ENCODE peak calls at places on chromosomes 3 and 15, in seven cellular contexts. Q is testis, N is A549, A is RWPE1, F is tibial artery, Y is heart right ventricle, T is lung. W is an unnamed sample.

GRCh38 chr3:14278265-14278798 is 99.7 kb downstream of the LSM3 start:
- DNase-seq in T (no peak), Y (no peak), A (no peak), N (no peak), Q (no peak), F (no peak), W (no peak)

GRCh38 chr3:113629941-113630340 is 66.5 kb downstream of the USF3 start:
- DNase-seq in A (no peak), Q (no peak), T (no peak), Y (no peak), N (no peak), F (no peak), W (no peak)

GRCh38 chr15:73786518-73786917 is 33.4 kb upstream of the INSYN1 start:
- DNase-seq in T (no peak), A (no peak), F (no peak), Y (no peak), Q (peak; percentile 30), N (no peak), W (no peak)

GRCh38 chr3:140258222-140258724 is 323.3 kb downstream of the CLSTN2 start:
- DNase-seq in T (no peak), A (no peak), Q (no peak), N (no peak), Y (no peak), F (no peak), W (no peak)

GRCh38 chr15:89632563-89633430 is 22.5 kb downstream of the KIF7 start:
- DNase-seq in T (no peak), Y (no peak), A (no peak), Q (no peak), N (no peak), F (no peak), W (no peak)

GRCh38 chr15:23372284-23372683 is 17.7 kb downstream of the GOLGA8S start:
- DNase-seq in Y (no peak), T (no peak), A (no peak), F (peak; percentile 73), N (no peak), Q (no peak), W (no peak)

GRCh38 chr3:197953881-197954280 is 3.9 kb downstream of the RPL35A start:
- DNase-seq in A (no peak), N (no peak), T (no peak), Q (no peak), F (no peak), Y (peak; percentile 74), W (no peak)

GRCh38 chr3:150411971-150412370 is 3.9 kb downstream of the TSC22D2 start:
- DNase-seq in T (no peak), A (no peak), F (no peak), Q (no peak), N (no peak), Y (no peak), W (no peak)

GRCh38 chr15:75161788-75162414 is 39.8 kb upstream of the C15orf39 start:
- DNase-seq in T (peak; percentile 69), N (no peak), A (no peak), Y (no peak), F (no peak), Q (no peak), W (peak; percentile 68)

GRCh38 chr15:63212050-63212973 is 22.9 kb downstream of the RAB8B start:
- DNase-seq in F (no peak), Y (no peak), N (no peak), T (no peak), A (no peak), Q (no peak), W (peak; percentile 39)

GRCh38 chr3:10548997-10549396 is 43.6 kb upstream of the ATP2B2 start:
- DNase-seq in A (no peak), N (no peak), T (no peak), Q (no peak), F (no peak), Y (no peak), W (no peak)

GRCh38 chr15:70742928-70743327 is 20.4 kb downstream of the UACA start:
- DNase-seq in T (no peak), Q (no peak), A (no peak), Y (no peak), F (no peak), N (peak; percentile 31), W (no peak)

GRCh38 chr15:70741107-70741511 is 22.2 kb downstream of the UACA start:
- DNase-seq in Y (peak; percentile 71), N (peak; percentile 76), F (peak; percentile 87), A (peak; percentile 57), T (peak; percentile 55), Q (peak; percentile 71), W (peak; percentile 55)

DNA sequence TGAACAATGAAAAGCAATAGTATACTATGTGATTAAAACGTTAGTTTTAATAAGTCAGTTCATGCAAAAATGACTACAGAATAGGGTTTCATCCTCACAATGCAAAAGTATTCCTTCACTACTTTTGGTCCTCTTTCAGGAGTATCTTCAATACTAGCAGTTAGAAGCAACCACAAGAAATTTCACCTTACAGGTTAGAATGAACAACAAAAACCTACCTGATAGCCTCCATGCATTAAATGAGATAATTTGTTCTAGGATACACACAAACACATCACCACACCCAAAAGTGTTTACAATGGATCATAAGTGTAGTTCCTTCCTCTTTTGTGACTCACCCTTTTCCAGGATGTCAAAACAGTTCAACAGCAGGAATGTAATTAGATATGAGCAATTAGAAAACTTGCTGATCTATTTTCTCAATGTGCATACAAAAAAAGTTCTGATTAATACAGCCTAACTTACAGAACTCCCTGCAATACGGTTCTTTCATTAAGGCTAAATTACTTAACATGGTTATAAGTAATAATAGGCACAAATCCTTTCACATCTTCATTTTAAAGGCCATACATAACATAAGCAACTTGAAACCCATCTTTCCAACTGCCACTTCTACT is 21.6 kb downstream of the UACA start:
- DNase-seq in F (no peak), T (no peak), Y (no peak), Q (no peak), A (peak; percentile 80), N (peak; percentile 64), W (peak; percentile 37)
- H3K27ac ChIP-seq in F (peak overlapping the region; percentile 66), T (peak overlapping the region; percentile 53), Y (peak overlapping the region; percentile 81), Q (no peak overlapping the region), A (no peak overlapping the region), N (peak overlapping the region; percentile 44), W (no peak overlapping the region)

GRCh38 chr15:80662756-80663553 is 32.2 kb upstream of the ABHD17C start:
- DNase-seq in A (peak; percentile 76), Q (no peak), T (no peak), F (no peak), N (no peak), Y (no peak), W (no peak)
- H3K27ac ChIP-seq in A (no peak overlapping the region), Q (no peak overlapping the region), T (no peak overlapping the region), F (no peak overlapping the region), N (no peak overlapping the region), Y (no peak overlapping the region), W (no peak overlapping the region)

GRCh38 chr3:119034256-119035013 is at the start of gene IGSF11:
- DNase-seq in A (peak; percentile 56), N (peak; percentile 82), Y (peak; percentile 44), T (peak; percentile 39), Q (peak; percentile 88), F (peak; percentile 65), W (peak; percentile 9)
- H3K27ac ChIP-seq in A (no peak within 1 kb of the TSS), N (peak within 1 kb of the TSS; percentile 73), Y (no peak within 1 kb of the TSS), T (no peak within 1 kb of the TSS), Q (peak within 1 kb of the TSS; percentile 71), F (no peak within 1 kb of the TSS), W (no peak within 1 kb of the TSS)

GRCh38 chr3:115042351-115042750 is 104.7 kb downstream of the ZBTB20 start:
- DNase-seq in Y (no peak), N (no peak), Q (no peak), T (no peak), F (no peak), A (no peak), W (no peak)
- H3K27ac ChIP-seq in Y (peak overlapping the region; percentile 35), N (no peak overlapping the region), Q (peak overlapping the region; percentile 34), T (no peak overlapping the region), F (no peak overlapping the region), A (no peak overlapping the region), W (no peak overlapping the region)

GRCh38 chr3:127792664-127793292 is 29.5 kb downstream of the MGLL start:
- DNase-seq in Y (peak; percentile 75), N (peak; percentile 62), T (peak; percentile 49), A (peak; percentile 56), F (peak; percentile 78), Q (peak; percentile 32), W (no peak)
- H3K27ac ChIP-seq in Y (no peak overlapping the region), N (peak overlapping the region; percentile 80), T (no peak overlapping the region), A (peak overlapping the region; percentile 74), F (peak overlapping the region; percentile 55), Q (no peak overlapping the region), W (no peak overlapping the region)

DNA sequence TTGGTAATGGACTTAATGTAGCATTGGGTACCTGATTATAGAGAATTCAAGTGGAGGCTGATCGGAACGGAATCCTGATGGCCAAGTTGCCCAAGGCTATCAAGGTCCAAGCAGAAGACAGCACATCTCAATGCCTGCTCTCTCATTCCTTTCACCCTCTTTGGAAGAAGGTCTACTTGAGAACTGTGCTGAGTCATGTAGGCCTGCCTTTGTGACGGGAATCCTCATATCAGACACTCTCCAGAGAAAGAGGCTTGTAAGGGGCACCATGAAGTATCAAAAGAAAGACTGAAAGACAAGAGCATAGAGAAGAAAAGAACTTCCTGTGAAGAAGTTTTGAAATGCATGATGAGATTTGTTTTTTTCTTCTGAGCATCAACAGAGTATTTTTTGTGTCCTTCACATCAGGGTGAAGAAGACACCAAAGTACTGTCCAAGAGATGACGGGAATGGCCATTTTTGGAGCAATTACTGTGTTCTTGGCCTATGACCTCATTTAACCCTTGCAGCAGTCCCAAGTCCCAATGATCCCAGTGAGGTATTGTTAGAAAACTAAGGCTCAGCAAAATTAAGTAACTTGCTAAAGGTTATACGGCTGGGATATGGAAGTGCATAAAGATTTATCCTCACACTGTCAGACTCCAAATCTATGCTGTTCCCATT is 13.2 kb upstream of the LARP6 start:
- DNase-seq in A (no peak), Y (no peak), T (no peak), F (no peak), Q (no peak), N (no peak), W (no peak)
- H3K27ac ChIP-seq in A (no peak overlapping the region), Y (peak overlapping the region; percentile 47), T (peak overlapping the region; percentile 18), F (no peak overlapping the region), Q (no peak overlapping the region), N (peak overlapping the region; percentile 40), W (no peak overlapping the region)

W was measured in HepG2.